ENCODE peak calls at places on chromosome 19, in eight cellular contexts. One of them, this sample, is unnamed.

GRCh38 chr19:29704562-29705558 is 10.2 kb downstream of the C19orf12 start:
- DNase-seq in mucosa of descending colon: no peak
- DNase-seq in Caco-2: no peak
- DNase-seq in heart left ventricle: no peak
- DNase-seq in NB4: no peak
- DNase-seq in astrocyte of the spinal cord: no peak
- DNase-seq in pancreas: no peak
- DNase-seq in adrenal gland: no peak
- DNase-seq in this sample: no peak

GRCh38 chr19:50817941-50818858 is 5.4 kb downstream of the KLK1 start:
- DNase-seq in astrocyte of the spinal cord: no peak
- DNase-seq in adrenal gland: peak
- DNase-seq in NB4: peak
- DNase-seq in mucosa of descending colon: peak
- DNase-seq in Caco-2: peak
- DNase-seq in pancreas: peak
- DNase-seq in heart left ventricle: peak
- DNase-seq in this sample: peak

GRCh38 chr19:7637374-7638256 is 705 bp downstream of the STXBP2 start:
- DNase-seq in pancreas: no peak
- DNase-seq in mucosa of descending colon: peak
- DNase-seq in NB4: peak
- DNase-seq in Caco-2: peak
- DNase-seq in astrocyte of the spinal cord: no peak
- DNase-seq in heart left ventricle: peak
- DNase-seq in adrenal gland: no peak
- DNase-seq in this sample: no peak

GRCh38 chr19:50432658-50433057 is at the start of gene MYBPC2:
- DNase-seq in Caco-2: peak
- DNase-seq in pancreas: peak
- DNase-seq in astrocyte of the spinal cord: no peak
- DNase-seq in heart left ventricle: no peak
- DNase-seq in NB4: no peak
- DNase-seq in adrenal gland: no peak
- DNase-seq in mucosa of descending colon: no peak
- DNase-seq in this sample: no peak

GRCh38 chr19:41807176-41807575 is 10.8 kb downstream of the CEACAM3 start:
- DNase-seq in NB4: no peak
- DNase-seq in mucosa of descending colon: no peak
- DNase-seq in astrocyte of the spinal cord: no peak
- DNase-seq in Caco-2: no peak
- DNase-seq in pancreas: no peak
- DNase-seq in heart left ventricle: no peak
- DNase-seq in adrenal gland: no peak
- DNase-seq in this sample: no peak

GRCh38 chr19:51714848-51715247 is 8.9 kb downstream of the HAS1 start:
- DNase-seq in astrocyte of the spinal cord: no peak
- DNase-seq in adrenal gland: no peak
- DNase-seq in NB4: peak
- DNase-seq in pancreas: no peak
- DNase-seq in mucosa of descending colon: no peak
- DNase-seq in heart left ventricle: no peak
- DNase-seq in Caco-2: no peak
- DNase-seq in this sample: no peak

GRCh38 chr19:4802711-4803110 is 11.2 kb downstream of the FEM1A start:
- DNase-seq in adrenal gland: no peak
- DNase-seq in NB4: no peak
- DNase-seq in astrocyte of the spinal cord: no peak
- DNase-seq in Caco-2: no peak
- DNase-seq in pancreas: no peak
- DNase-seq in heart left ventricle: no peak
- DNase-seq in mucosa of descending colon: no peak
- DNase-seq in this sample: no peak

GRCh38 chr19:27824108-27824507 is 1388.8 kb downstream of the UQCRFS1 start:
- DNase-seq in mucosa of descending colon: no peak
- DNase-seq in heart left ventricle: no peak
- DNase-seq in NB4: no peak
- DNase-seq in adrenal gland: no peak
- DNase-seq in astrocyte of the spinal cord: no peak
- DNase-seq in Caco-2: no peak
- DNase-seq in pancreas: no peak
- DNase-seq in this sample: no peak

GRCh38 chr19:28500319-28500718 is 712.6 kb downstream of the UQCRFS1 start:
- DNase-seq in heart left ventricle: no peak
- DNase-seq in NB4: no peak
- DNase-seq in astrocyte of the spinal cord: no peak
- DNase-seq in mucosa of descending colon: no peak
- DNase-seq in Caco-2: no peak
- DNase-seq in pancreas: no peak
- DNase-seq in adrenal gland: no peak
- DNase-seq in this sample: no peak

GRCh38 chr19:43446746-43447489 is 18.5 kb downstream of the LYPD3 start:
- DNase-seq in mucosa of descending colon: peak
- DNase-seq in adrenal gland: peak
- DNase-seq in astrocyte of the spinal cord: peak
- DNase-seq in pancreas: peak
- DNase-seq in heart left ventricle: peak
- DNase-seq in NB4: peak
- DNase-seq in Caco-2: peak
- DNase-seq in this sample: peak

GRCh38 chr19:784541-784940 is 12.7 kb upstream of the PTBP1 start:
- DNase-seq in NB4: no peak
- DNase-seq in astrocyte of the spinal cord: no peak
- DNase-seq in pancreas: no peak
- DNase-seq in mucosa of descending colon: no peak
- DNase-seq in adrenal gland: no peak
- DNase-seq in Caco-2: no peak
- DNase-seq in heart left ventricle: no peak
- DNase-seq in this sample: no peak

GRCh38 chr19:12996542-12997094 is 1.3 kb downstream of the NFIX start:
- DNase-seq in adrenal gland: peak
- DNase-seq in heart left ventricle: peak
- DNase-seq in pancreas: peak
- DNase-seq in NB4: no peak
- DNase-seq in astrocyte of the spinal cord: no peak
- DNase-seq in Caco-2: no peak
- DNase-seq in mucosa of descending colon: peak
- DNase-seq in this sample: peak

GRCh38 chr19:13681509-13681908 is 82.8 kb upstream of the MRI1 start:
- DNase-seq in NB4: no peak
- DNase-seq in astrocyte of the spinal cord: no peak
- DNase-seq in mucosa of descending colon: no peak
- DNase-seq in Caco-2: no peak
- DNase-seq in pancreas: no peak
- DNase-seq in adrenal gland: no peak
- DNase-seq in heart left ventricle: no peak
- DNase-seq in this sample: no peak

GRCh38 chr19:55373318-55373992 is 3.2 kb upstream of the TMEM190 start:
- DNase-seq in pancreas: no peak
- DNase-seq in Caco-2: peak
- DNase-seq in astrocyte of the spinal cord: no peak
- DNase-seq in mucosa of descending colon: no peak
- DNase-seq in NB4: no peak
- DNase-seq in heart left ventricle: no peak
- DNase-seq in adrenal gland: no peak
- DNase-seq in this sample: no peak

GRCh38 chr19:30319411-30319810 is 52.8 kb upstream of the ZNF536 start:
- DNase-seq in adrenal gland: no peak
- DNase-seq in NB4: no peak
- DNase-seq in Caco-2: no peak
- DNase-seq in mucosa of descending colon: no peak
- DNase-seq in astrocyte of the spinal cord: no peak
- DNase-seq in pancreas: no peak
- DNase-seq in heart left ventricle: no peak
- DNase-seq in this sample: peak

GRCh38 chr19:19866599-19867248 is 1.0 kb downstream of the ZNF253 start:
- DNase-seq in NB4: peak
- DNase-seq in astrocyte of the spinal cord: no peak
- DNase-seq in heart left ventricle: no peak
- DNase-seq in mucosa of descending colon: peak
- DNase-seq in Caco-2: peak
- DNase-seq in adrenal gland: peak
- DNase-seq in pancreas: no peak
- DNase-seq in this sample: peak

GRCh38 chr19:56765107-56765506 is 75.4 kb downstream of the PEG3 start:
- DNase-seq in heart left ventricle: peak
- DNase-seq in mucosa of descending colon: peak
- DNase-seq in pancreas: peak
- DNase-seq in astrocyte of the spinal cord: no peak
- DNase-seq in NB4: no peak
- DNase-seq in Caco-2: no peak
- DNase-seq in adrenal gland: peak
- DNase-seq in this sample: no peak

GRCh38 chr19:5093953-5094718 is 125.2 kb downstream of the KDM4B start:
- DNase-seq in NB4: no peak
- DNase-seq in mucosa of descending colon: no peak
- DNase-seq in Caco-2: no peak
- DNase-seq in heart left ventricle: peak
- DNase-seq in adrenal gland: no peak
- DNase-seq in astrocyte of the spinal cord: no peak
- DNase-seq in pancreas: no peak
- DNase-seq in this sample: no peak

DNA sequence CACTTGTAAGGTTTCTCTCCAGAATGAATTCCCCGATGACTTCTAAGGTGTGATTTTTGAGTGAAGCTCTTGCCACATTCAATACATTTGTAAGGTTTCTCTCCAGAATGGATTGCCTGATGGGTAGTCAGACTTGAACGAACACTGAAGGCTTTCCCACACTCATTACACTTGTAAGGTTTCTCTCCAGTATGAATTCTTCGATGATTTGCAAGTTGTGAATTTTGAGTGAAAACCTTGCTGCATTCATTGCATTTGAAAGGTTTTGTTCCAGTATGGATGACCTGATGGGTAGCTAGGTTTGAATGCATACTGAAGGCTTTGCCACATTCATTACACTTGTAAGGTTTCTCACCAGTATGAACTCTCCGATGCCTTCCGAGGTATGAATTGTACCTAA is 24.3 kb downstream of the ERVV-2 start:
- DNase-seq in NB4: no peak
- DNase-seq in pancreas: no peak
- DNase-seq in adrenal gland: no peak
- DNase-seq in heart left ventricle: no peak
- DNase-seq in astrocyte of the spinal cord: no peak
- DNase-seq in Caco-2: no peak
- DNase-seq in mucosa of descending colon: no peak
- DNase-seq in this sample: no peak
- H3K4me3 ChIP-seq in NB4: no peak
- H3K4me3 ChIP-seq in pancreas: no peak
- H3K4me3 ChIP-seq in adrenal gland: no peak
- H3K4me3 ChIP-seq in heart left ventricle: no peak
- H3K4me3 ChIP-seq in astrocyte of the spinal cord: no peak
- H3K4me3 ChIP-seq in Caco-2: no peak
- H3K4me3 ChIP-seq in mucosa of descending colon: no peak
- H3K4me3 ChIP-seq in this sample: no peak

DNA sequence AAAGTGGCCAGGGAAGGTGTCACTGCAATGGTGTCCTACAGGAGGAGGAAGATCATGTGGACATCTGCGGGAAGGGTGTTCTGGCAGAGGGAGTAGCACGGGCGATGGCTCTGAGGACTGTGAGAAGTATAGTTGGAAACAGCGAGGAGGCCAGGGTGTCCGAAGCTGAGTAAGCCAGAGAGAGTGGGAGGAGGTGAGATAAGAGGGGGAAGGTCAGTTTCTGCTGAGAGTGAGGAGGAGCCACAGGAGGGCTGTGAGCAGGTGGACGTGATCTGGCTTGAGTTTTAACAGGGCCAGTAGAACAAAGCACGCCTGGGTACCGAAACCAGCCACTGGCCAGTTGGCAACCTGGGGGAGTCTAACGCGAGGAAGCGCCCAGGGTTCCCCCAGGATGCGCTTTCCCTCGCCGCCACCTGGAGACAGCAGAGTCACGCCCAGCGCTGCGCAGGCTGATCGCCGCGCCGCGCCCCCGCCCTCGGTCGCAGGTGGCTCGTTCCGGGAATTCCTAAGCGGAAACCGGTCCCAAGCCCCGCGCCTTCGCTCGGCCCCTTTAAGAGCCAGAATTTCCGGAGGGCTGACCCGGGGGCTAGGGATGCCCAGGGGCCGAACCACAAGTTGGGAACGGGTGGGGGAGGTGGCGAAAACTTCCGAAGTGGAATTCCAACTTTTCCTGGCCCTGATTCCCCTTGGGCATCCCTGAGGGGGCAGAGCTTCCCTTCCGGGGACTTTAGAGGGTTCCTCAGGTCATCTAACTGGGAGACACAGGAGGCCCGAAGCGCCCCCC is 1.1 kb upstream of the LSR start:
- DNase-seq in adrenal gland: peak
- DNase-seq in pancreas: peak
- DNase-seq in Caco-2: peak
- DNase-seq in NB4: no peak
- DNase-seq in astrocyte of the spinal cord: no peak
- DNase-seq in heart left ventricle: no peak
- DNase-seq in mucosa of descending colon: peak
- DNase-seq in this sample: no peak
- TF ChIP-seq CTCF in adrenal gland: peak
- TF ChIP-seq CTCF in pancreas: no peak
- TF ChIP-seq CTCF in Caco-2: no peak
- TF ChIP-seq CTCF in NB4: no peak
- TF ChIP-seq CTCF in astrocyte of the spinal cord: peak
- TF ChIP-seq CTCF in heart left ventricle: peak
- TF ChIP-seq CTCF in mucosa of descending colon: peak
- TF ChIP-seq CTCF in this sample: no peak

DNA sequence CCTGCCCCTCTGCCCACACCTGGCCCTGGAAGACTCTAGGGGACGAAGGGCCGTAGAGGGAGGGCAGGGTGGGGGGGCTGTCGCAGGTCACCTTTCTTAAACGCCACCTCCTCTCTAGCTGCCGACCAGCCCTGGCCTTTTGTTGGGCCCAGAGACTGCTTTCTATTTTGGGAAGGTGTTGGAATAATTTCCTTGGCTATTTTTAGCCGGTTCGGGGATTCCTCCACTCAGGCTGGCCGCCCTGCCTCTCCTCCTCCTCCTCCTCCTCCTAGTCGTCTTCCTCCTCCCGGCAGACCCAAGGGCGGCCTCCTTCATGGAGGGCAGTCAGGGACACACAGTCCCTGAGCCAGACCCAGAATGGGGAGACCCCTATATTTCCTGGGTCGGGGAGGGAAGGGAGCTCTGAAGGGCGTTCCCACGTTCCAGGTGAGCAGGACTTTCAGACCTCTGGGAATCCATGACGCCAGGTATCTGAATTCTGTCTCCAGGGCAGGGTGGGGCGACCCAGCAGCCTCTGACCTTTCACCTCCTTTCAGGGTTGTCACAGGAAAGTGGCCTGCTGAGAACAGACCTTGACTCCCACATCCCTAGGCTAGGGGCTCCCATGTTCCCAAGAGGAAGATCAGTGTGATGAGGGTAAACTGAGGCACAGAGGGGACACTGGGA is 19.9 kb downstream of the GADD45B start:
- DNase-seq in NB4: no peak
- DNase-seq in astrocyte of the spinal cord: no peak
- DNase-seq in mucosa of descending colon: peak
- DNase-seq in adrenal gland: peak
- DNase-seq in pancreas: no peak
- DNase-seq in Caco-2: no peak
- DNase-seq in heart left ventricle: no peak
- DNase-seq in this sample: peak
- H3K4me3 ChIP-seq in NB4: no peak
- H3K4me3 ChIP-seq in astrocyte of the spinal cord: no peak
- H3K4me3 ChIP-seq in mucosa of descending colon: no peak
- H3K4me3 ChIP-seq in adrenal gland: peak
- H3K4me3 ChIP-seq in pancreas: peak
- H3K4me3 ChIP-seq in Caco-2: no peak
- H3K4me3 ChIP-seq in heart left ventricle: peak
- H3K4me3 ChIP-seq in this sample: peak

GRCh38 chr19:15297416-15298224 is 34.7 kb downstream of the BRD4 start:
- DNase-seq in heart left ventricle: no peak
- DNase-seq in adrenal gland: no peak
- DNase-seq in astrocyte of the spinal cord: peak
- DNase-seq in Caco-2: peak
- DNase-seq in pancreas: peak
- DNase-seq in NB4: no peak
- DNase-seq in mucosa of descending colon: no peak
- DNase-seq in this sample: no peak
- TF ChIP-seq CTCF in heart left ventricle: no peak
- TF ChIP-seq CTCF in adrenal gland: no peak
- TF ChIP-seq CTCF in astrocyte of the spinal cord: peak
- TF ChIP-seq CTCF in Caco-2: peak
- TF ChIP-seq CTCF in pancreas: no peak
- TF ChIP-seq CTCF in NB4: no peak
- TF ChIP-seq CTCF in mucosa of descending colon: no peak
- TF ChIP-seq CTCF in this sample: peak

This sample was measured in foreskin fibroblast.